ENCODE peak calls at places on chromosomes 3 and 15, in eight cellular contexts. B is lower leg skin, A is pulmonary artery endothelial cell, E is aorta, K is iris pigment epithelial cell, Z is skeletal muscle cell, S is head of caudate nucleus, R is NCI-H2081 treated with DMSO at 0.1 percent for 48 hours. U is an unnamed sample.

GRCh38 chr3:55896155-55896554 is 409.0 kb upstream of the WNT5A start:
- DNase-seq in R (peak), K (no peak), A (no peak), S (no peak), Z (no peak), E (no peak), B (no peak), U (no peak)

GRCh38 chr3:79383402-79384012 is 384.3 kb downstream of the ROBO1 start:
- DNase-seq in A (no peak), S (no peak), E (no peak), R (no peak), Z (no peak), B (no peak), K (peak), U (no peak)

GRCh38 chr3:99394831-99395733 is 243.3 kb upstream of the COL8A1 start:
- DNase-seq in B (no peak), S (no peak), Z (peak), K (peak), R (no peak), E (no peak), A (no peak), U (no peak)

GRCh38 chr3:128683957-128684356 is 33.3 kb upstream of the RPN1 start:
- DNase-seq in K (no peak), R (no peak), Z (no peak), S (no peak), E (no peak), B (no peak), A (no peak), U (no peak)

GRCh38 chr15:86743283-86743903 is 663.7 kb downstream of the AGBL1 start:
- DNase-seq in S (no peak), R (no peak), Z (no peak), K (no peak), E (no peak), A (no peak), B (no peak), U (no peak)

GRCh38 chr15:59420986-59421618 is 16.9 kb upstream of the FAM81A start:
- DNase-seq in E (no peak), A (no peak), B (no peak), R (no peak), K (peak), S (no peak), Z (no peak), U (no peak)

GRCh38 chr15:95215016-95215415 is 983.7 kb downstream of the MCTP2 start:
- DNase-seq in Z (no peak), A (no peak), R (no peak), E (no peak), B (no peak), S (no peak), K (no peak), U (no peak)

GRCh38 chr15:99613887-99614642 is 48.3 kb downstream of the MEF2A start:
- DNase-seq in A (no peak), K (peak), S (no peak), R (no peak), Z (peak), B (no peak), E (no peak), U (no peak)

GRCh38 chr3:132285620-132285945 is 31.6 kb upstream of the ACP3 start:
- DNase-seq in B (no peak), Z (no peak), A (no peak), E (no peak), S (no peak), R (no peak), K (peak), U (no peak)

GRCh38 chr3:42749753-42750231 is 23.3 kb downstream of the CCDC13 start:
- DNase-seq in R (no peak), E (no peak), A (no peak), Z (no peak), K (peak), S (peak), B (no peak), U (no peak)

GRCh38 chr15:23750179-23750578 is 63.1 kb upstream of the NDN start:
- DNase-seq in A (no peak), E (no peak), R (no peak), Z (no peak), B (no peak), K (no peak), S (no peak), U (no peak)

GRCh38 chr3:86173401-86173800 is 817.5 kb downstream of the VGLL3 start:
- DNase-seq in B (no peak), R (no peak), S (no peak), K (no peak), Z (no peak), A (no peak), E (no peak), U (no peak)

GRCh38 chr15:55357774-55358173 is 38.8 kb downstream of the PIGB start:
- DNase-seq in S (no peak), A (no peak), E (no peak), Z (peak), R (no peak), B (no peak), K (peak), U (no peak)

GRCh38 chr3:60579734-60580133 is 671.5 kb downstream of the FHIT start:
- DNase-seq in B (no peak), R (no peak), E (no peak), Z (peak), S (no peak), K (peak), A (no peak), U (no peak)

GRCh38 chr15:78216276-78217229 is 17.8 kb downstream of the ACSBG1 start:
- DNase-seq in E (no peak), S (peak), Z (no peak), A (no peak), R (no peak), B (peak), K (no peak), U (no peak)

GRCh38 chr3:149437710-149438109 is 36.8 kb upstream of the TM4SF4 start:
- DNase-seq in K (no peak), B (no peak), A (no peak), R (no peak), S (no peak), Z (no peak), E (no peak), U (no peak)

GRCh38 chr3:194983620-194984019 is 287.3 kb downstream of the XXYLT1 start:
- DNase-seq in Z (no peak), A (no peak), B (no peak), K (no peak), E (no peak), R (no peak), S (no peak), U (no peak)

GRCh38 chr3:31008986-31009385 is 114.5 kb upstream of the GADL1 start:
- DNase-seq in E (no peak), K (peak), A (no peak), Z (no peak), S (no peak), R (no peak), B (no peak), U (no peak)

GRCh38 chr3:196754215-196754937 is 14.7 kb downstream of the PAK2 start:
- DNase-seq in S (no peak), Z (peak), K (peak), R (no peak), B (no peak), E (no peak), A (no peak), U (no peak)

GRCh38 chr3:48928679-48929078 is 10.0 kb downstream of the ARIH2 start:
- DNase-seq in K (peak), S (no peak), R (no peak), E (no peak), B (no peak), Z (no peak), A (no peak), U (no peak)

GRCh38 chr3:101036213-101036618 is 43.0 kb upstream of the ABI3BP start:
- DNase-seq in B (peak), K (peak), S (no peak), E (peak), A (peak), Z (peak), R (no peak), U (no peak)